ENCODE peak calls at places on chromosome X, in eight cellular contexts. C, H, Z, J, I, E, P and L are unnamed samples.

GRCh38 chrX:4708970-4709760 is 995.7 kb upstream of the PRKX start:
- DNase-seq in C (no peak), H (no peak), Z (no peak), J (no peak), I (no peak), E (peak; percentile 36), P (no peak), L (no peak)

GRCh38 chrX:131288738-131289511 is at the start of gene IGSF1:
- DNase-seq in C (no peak), H (peak; percentile 26), Z (no peak), J (no peak), I (no peak), E (no peak), P (no peak), L (no peak)

GRCh38 chrX:25427873-25428555 is 412.2 kb upstream of the ARX start:
- DNase-seq in C (no peak), H (no peak), Z (no peak), J (no peak), I (no peak), E (no peak), P (no peak), L (no peak)

GRCh38 chrX:50704360-50704759 is 109.6 kb downstream of the SHROOM4 start:
- DNase-seq in C (no peak), H (no peak), Z (no peak), J (no peak), I (no peak), E (no peak), P (peak; percentile 33), L (no peak)

GRCh38 chrX:100695991-100696390 is 35.9 kb downstream of the SYTL4 start:
- DNase-seq in C (no peak), H (no peak), Z (no peak), J (no peak), I (no peak), E (no peak), P (peak; percentile 43), L (no peak)

GRCh38 chrX:151680805-151681204 is 14.5 kb upstream of the PRRG3 start:
- DNase-seq in C (no peak), H (no peak), Z (peak; percentile 52), J (no peak), I (peak; percentile 31), E (peak; percentile 55), P (peak; percentile 2), L (peak; percentile 65)

GRCh38 chrX:134999469-134999868 is 8.7 kb downstream of the SMIM10 start:
- DNase-seq in C (no peak), H (no peak), Z (no peak), J (no peak), I (no peak), E (no peak), P (peak; percentile 69), L (no peak)

GRCh38 chrX:129793604-129794191 is 13.9 kb downstream of the SASH3 start:
- DNase-seq in C (peak; percentile 47), H (no peak), Z (no peak), J (peak; percentile 60), I (no peak), E (no peak), P (no peak), L (no peak)

GRCh38 chrX:73818200-73819116 is 255.5 kb downstream of the CHIC1 start:
- DNase-seq in C (no peak), H (no peak), Z (no peak), J (no peak), I (no peak), E (no peak), P (no peak), L (no peak)

GRCh38 chrX:40434947-40435346 is 145.8 kb upstream of the ATP6AP2 start:
- DNase-seq in C (no peak), H (peak; percentile 20), Z (no peak), J (no peak), I (no peak), E (no peak), P (peak; percentile 1), L (no peak)

GRCh38 chrX:41877167-41877566 is 46.2 kb downstream of the CASK start:
- DNase-seq in C (no peak), H (no peak), Z (no peak), J (no peak), I (no peak), E (no peak), P (no peak), L (no peak)

GRCh38 chrX:39856472-39857121 is 241.2 kb downstream of the BCOR start:
- DNase-seq in C (no peak), H (no peak), Z (no peak), J (no peak), I (no peak), E (peak; percentile 56), P (no peak), L (no peak)

GRCh38 chrX:84363674-84364073 is 138.6 kb downstream of the HDX start:
- DNase-seq in C (no peak), H (no peak), Z (no peak), J (no peak), I (no peak), E (no peak), P (no peak), L (no peak)

GRCh38 chrX:102917801-102918200 is 19.3 kb upstream of the RAB40AL start:
- DNase-seq in C (no peak), H (no peak), Z (no peak), J (no peak), I (no peak), E (no peak), P (no peak), L (no peak)

GRCh38 chrX:71100581-71101505 is 5.2 kb downstream of the FOXO4 start:
- DNase-seq in C (no peak), H (no peak), Z (no peak), J (no peak), I (no peak), E (no peak), P (no peak), L (no peak)

GRCh38 chrX:149453030-149453429 is 52.1 kb downstream of the IDS start:
- DNase-seq in C (no peak), H (no peak), Z (no peak), J (no peak), I (no peak), E (no peak), P (peak; percentile 17), L (no peak)

DNA sequence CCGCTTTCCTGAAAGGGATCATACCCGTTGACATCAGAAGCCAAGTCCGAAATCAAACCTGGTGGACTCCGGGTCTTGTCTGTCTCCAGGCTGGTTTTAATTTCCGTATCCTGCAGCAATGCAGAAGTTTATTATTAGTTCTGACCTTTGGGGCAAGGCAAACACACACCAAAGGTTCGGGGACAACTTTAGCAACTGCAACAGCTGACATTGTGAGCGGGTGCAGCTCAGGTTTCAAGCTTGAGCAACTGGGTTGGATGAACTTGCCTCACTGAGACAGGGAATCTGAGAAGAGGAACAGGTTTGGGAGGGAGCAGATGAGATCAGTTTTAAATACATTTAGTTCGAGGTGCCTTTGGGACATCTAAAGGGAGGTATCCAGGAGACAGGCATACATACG is 110.7 kb downstream of the GNL3L start:
- DNase-seq in C (no peak), H (peak; percentile 50), Z (peak; percentile 53), J (no peak), I (no peak), E (no peak), P (no peak), L (no peak)
- H3K27ac ChIP-seq in C (peak overlapping the region; percentile 80), H (peak overlapping the region; percentile 91), Z (peak overlapping the region; percentile 88), J (peak overlapping the region; percentile 59), I (no peak overlapping the region), E (peak overlapping the region; percentile 87), P (no peak overlapping the region), L (no peak overlapping the region)

DNA sequence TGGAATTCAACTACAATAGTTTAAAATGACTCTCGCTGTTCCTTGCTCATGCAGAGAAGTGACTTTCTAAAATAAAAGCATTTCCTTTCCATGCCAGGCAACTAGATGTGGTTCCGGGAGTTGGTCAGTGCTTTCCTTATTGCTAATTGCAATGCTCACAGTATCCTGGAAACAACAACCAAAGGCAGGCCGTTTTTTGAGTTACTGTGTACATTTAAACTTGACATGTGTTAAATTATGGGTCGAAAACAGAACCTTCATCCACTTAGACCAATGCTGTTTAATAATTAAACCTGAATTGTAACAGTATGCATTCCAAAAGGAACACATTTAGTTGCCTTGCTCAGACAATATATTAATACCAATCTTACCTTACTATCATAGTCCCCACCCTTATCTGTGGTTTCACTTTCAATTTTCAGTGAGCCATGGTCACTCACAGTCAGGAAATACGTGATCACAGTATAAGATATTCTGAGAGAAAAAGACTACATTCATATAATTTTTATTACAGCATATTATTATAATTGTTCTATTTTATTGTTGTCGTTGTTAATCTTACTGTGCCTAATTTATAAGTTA is 102.6 kb downstream of the HS6ST2 start:
- DNase-seq in C (no peak), H (no peak), Z (no peak), J (no peak), I (no peak), E (no peak), P (no peak), L (no peak)
- H3K27ac ChIP-seq in C (no peak overlapping the region), H (no peak overlapping the region), Z (no peak overlapping the region), J (no peak overlapping the region), I (no peak overlapping the region), E (no peak overlapping the region), P (no peak overlapping the region), L (no peak overlapping the region)

GRCh38 chrX:145393702-145394235 is 146.5 kb downstream of the SPANXN1 start:
- DNase-seq in C (no peak), H (no peak), Z (no peak), J (no peak), I (no peak), E (no peak), P (no peak), L (no peak)

GRCh38 chrX:145394344-145394743 is 147.0 kb downstream of the SPANXN1 start:
- DNase-seq in C (no peak), H (no peak), Z (no peak), J (no peak), I (no peak), E (no peak), P (no peak), L (no peak)

GRCh38 chrX:145396612-145397011 is 149.3 kb downstream of the SPANXN1 start:
- DNase-seq in C (no peak), H (no peak), Z (no peak), J (no peak), I (no peak), E (no peak), P (no peak), L (no peak)
- H3K27ac ChIP-seq in C (no peak overlapping the region), H (no peak overlapping the region), Z (no peak overlapping the region), J (no peak overlapping the region), I (no peak overlapping the region), E (no peak overlapping the region), P (no peak overlapping the region), L (no peak overlapping the region)

GRCh38 chrX:53089224-53089842 is 4.6 kb upstream of the KANTR start:
- DNase-seq in C (peak; percentile 70), H (peak; percentile 41), Z (no peak), J (no peak), I (no peak), E (peak; percentile 57), P (peak; percentile 68), L (no peak)
- H3K27ac ChIP-seq in C (peak overlapping the region; percentile 96), H (peak overlapping the region; percentile 72), Z (peak overlapping the region; percentile 91), J (peak overlapping the region; percentile 75), I (peak overlapping the region; percentile 96), E (peak overlapping the region; percentile 84), P (no peak overlapping the region), L (peak overlapping the region; percentile 93)

GRCh38 chrX:13473666-13474516 is 95.5 kb upstream of the EGFL6 start:
- DNase-seq in C (no peak), H (no peak), Z (no peak), J (no peak), I (no peak), E (no peak), P (peak; percentile 40), L (no peak)
- H3K27ac ChIP-seq in C (peak overlapping the region; percentile 49), H (peak overlapping the region; percentile 51), Z (peak overlapping the region; percentile 45), J (peak overlapping the region; percentile 50), I (no peak overlapping the region), E (peak overlapping the region; percentile 59), P (peak overlapping the region; percentile 4), L (peak overlapping the region; percentile 56)